ENCODE peak calls at places on chromosomes 7 and 10, in eight cellular contexts. B is cardiac muscle cell, O is spleen, V is sigmoid colon, R is neural progenitor cell, G is testis, E is astrocyte, P is mucosa of descending colon. H is an unnamed sample. For H3K36me3, the result is how much of the 10 kb centered on the place peaks cover.

GRCh38 chr10:118958984-118959916 is 70.3 kb upstream of the NANOS1 start:
- DNase-seq in B (no peak), O (peak), V (peak), R (no peak), G (peak), E (peak), P (peak), H (peak)

GRCh38 chr10:71844084-71844483 is 7.0 kb downstream of the PSAP start:
- DNase-seq in B (no peak), O (no peak), V (no peak), R (no peak), G (no peak), E (no peak), P (no peak), H (no peak)

GRCh38 chr7:149490083-149490482 is 7.5 kb downstream of the ZNF746 start:
- DNase-seq in B (no peak), O (no peak), V (no peak), R (no peak), G (no peak), E (no peak), P (no peak), H (no peak)

GRCh38 chr10:60384708-60385398 is 4.8 kb downstream of the ANK3 start:
- DNase-seq in B (no peak), O (no peak), V (no peak), R (no peak), G (no peak), E (peak), P (no peak), H (no peak)

GRCh38 chr10:96672491-96673175 is 47.7 kb downstream of the PIK3AP1 start:
- DNase-seq in B (peak), O (no peak), V (no peak), R (no peak), G (no peak), E (no peak), P (no peak), H (no peak)

GRCh38 chr10:91758303-91759146 is 39.7 kb upstream of the TNKS2 start:
- DNase-seq in B (peak), O (no peak), V (no peak), R (peak), G (no peak), E (peak), P (no peak), H (no peak)

GRCh38 chr10:88070080-88070880 is 206.9 kb downstream of the PTEN start:
- DNase-seq in B (no peak), O (no peak), V (no peak), R (no peak), G (no peak), E (no peak), P (no peak), H (no peak)

GRCh38 chr7:604884-605531 is 85.4 kb upstream of the PDGFA start:
- DNase-seq in B (no peak), O (peak), V (no peak), R (no peak), G (no peak), E (no peak), P (no peak), H (no peak)

GRCh38 chr10:98323221-98324164 is 55.5 kb upstream of the LOXL4 start:
- DNase-seq in B (peak), O (no peak), V (peak), R (no peak), G (no peak), E (peak), P (peak), H (peak)

GRCh38 chr10:6782378-6782777 is 202.3 kb upstream of the PRKCQ start:
- DNase-seq in B (no peak), O (no peak), V (no peak), R (no peak), G (no peak), E (no peak), P (no peak), H (no peak)

GRCh38 chr10:8130973-8131911 is 76.8 kb downstream of the GATA3 start:
- DNase-seq in B (no peak), O (no peak), V (no peak), R (no peak), G (no peak), E (peak), P (no peak), H (no peak)

GRCh38 chr7:114901771-114902170 is 20.1 kb upstream of the MDFIC start:
- DNase-seq in B (no peak), O (no peak), V (no peak), R (no peak), G (no peak), E (peak), P (no peak), H (no peak)

GRCh38 chr7:74481458-74482324 is 28.0 kb downstream of the GTF2IRD1 start:
- DNase-seq in B (no peak), O (no peak), V (no peak), R (no peak), G (no peak), E (no peak), P (no peak), H (no peak)

GRCh38 chr7:47337531-47337930 is 244.4 kb downstream of the TNS3 start:
- DNase-seq in B (no peak), O (peak), V (no peak), R (no peak), G (no peak), E (peak), P (no peak), H (no peak)

GRCh38 chr10:100812978-100813377 is 67.6 kb downstream of the PAX2 start:
- DNase-seq in B (no peak), O (peak), V (no peak), R (no peak), G (no peak), E (no peak), P (no peak), H (no peak)

GRCh38 chr7:42315096-42315495 is 78.1 kb upstream of the GLI3 start:
- DNase-seq in B (no peak), O (no peak), V (no peak), R (no peak), G (no peak), E (no peak), P (no peak), H (no peak)

GRCh38 chr7:50303894-50304157 is 690 bp upstream of the IKZF1 start:
- DNase-seq in B (no peak), O (peak), V (no peak), R (peak), G (no peak), E (no peak), P (no peak), H (no peak)

GRCh38 chr10:95475827-95476481 is 85.2 kb downstream of the SORBS1 start:
- DNase-seq in B (no peak), O (no peak), V (no peak), R (no peak), G (no peak), E (no peak), P (peak), H (no peak)

GRCh38 chr7:149598721-149599308 is 101.2 kb upstream of the ZNF746 start:
- DNase-seq in B (peak), O (no peak), V (no peak), R (peak), G (no peak), E (peak), P (peak), H (no peak)

GRCh38 chr10:110758898-110759297 is 112.8 kb upstream of the PDCD4 start:
- DNase-seq in B (no peak), O (no peak), V (no peak), R (peak), G (no peak), E (peak), P (peak), H (no peak)

GRCh38 chr7:4715385-4715770 is 33.3 kb downstream of the FOXK1 start:
- DNase-seq in B (peak), O (peak), V (peak), R (no peak), G (no peak), E (peak), P (peak), H (no peak)

GRCh38 chr7:101537935-101538595 is 91.0 kb downstream of the MYL10 start:
- DNase-seq in B (no peak), O (no peak), V (no peak), R (no peak), G (no peak), E (no peak), P (no peak), H (no peak)

GRCh38 chr7:87152897-87153641 is 816 bp downstream of the DMTF1 start:
- DNase-seq in B (peak), O (peak), V (peak), R (peak), G (peak), E (no peak), P (peak), H (peak)

GRCh38 chr7:112537822-112538221 is 57.0 kb downstream of the LSMEM1 start:
- DNase-seq in B (no peak), O (no peak), V (no peak), R (no peak), G (no peak), E (no peak), P (no peak), H (no peak)

GRCh38 chr7:21468969-21469368 is 41.1 kb downstream of the SP4 start:
- DNase-seq in B (no peak), O (no peak), V (no peak), R (no peak), G (no peak), E (no peak), P (no peak), H (no peak)

GRCh38 chr7:106143711-106144347 is 31.7 kb upstream of the SYPL1 start:
- DNase-seq in B (no peak), O (no peak), V (no peak), R (peak), G (no peak), E (no peak), P (no peak), H (no peak)

GRCh38 chr7:75054744-75055527 is 18.7 kb downstream of the RCC1L start:
- DNase-seq in B (no peak), O (no peak), V (peak), R (no peak), G (no peak), E (peak), P (no peak), H (peak)

GRCh38 chr10:101749033-101749432 is 26.9 kb downstream of the FGF8 start:
- DNase-seq in B (peak), O (no peak), V (no peak), R (peak), G (no peak), E (no peak), P (no peak), H (no peak)

GRCh38 chr10:15585303-15585715 is 134.4 kb downstream of the ITGA8 start:
- DNase-seq in B (peak), O (peak), V (no peak), R (peak), G (peak), E (no peak), P (peak), H (no peak)

GRCh38 chr7:149321978-149322541 is 60.1 kb downstream of the ZNF783 start:
- DNase-seq in B (no peak), O (no peak), V (no peak), R (no peak), G (no peak), E (peak), P (no peak), H (no peak)

GRCh38 chr10:18659784-18660561 is 742 bp downstream of the ARL5B start:
- DNase-seq in B (peak), O (no peak), V (no peak), R (peak), G (no peak), E (no peak), P (peak), H (no peak)

GRCh38 chr7:66255533-66256100 is 50.5 kb downstream of the TPST1 start:
- DNase-seq in B (no peak), O (no peak), V (no peak), R (no peak), G (no peak), E (peak), P (no peak), H (no peak)

GRCh38 chr10:89426230-89426868 is 12.0 kb downstream of the IFIT5 start:
- DNase-seq in B (peak), O (no peak), V (no peak), R (peak), G (no peak), E (peak), P (peak), H (no peak)

GRCh38 chr7:724298-724697 is 2.2 kb upstream of the DNAAF5 start:
- DNase-seq in B (no peak), O (no peak), V (no peak), R (no peak), G (no peak), E (no peak), P (no peak), H (no peak)

GRCh38 chr10:130242483-130242882 is 106.3 kb downstream of the GLRX3 start:
- DNase-seq in B (no peak), O (no peak), V (no peak), R (no peak), G (no peak), E (no peak), P (no peak), H (peak)

GRCh38 chr7:1678571-1679325 is 8.7 kb downstream of the ELFN1 start:
- DNase-seq in B (no peak), O (no peak), V (peak), R (no peak), G (no peak), E (no peak), P (no peak), H (peak)

GRCh38 chr10:102401735-102402511 is 6.4 kb downstream of the NFKB2 start:
- DNase-seq in B (no peak), O (no peak), V (peak), R (no peak), G (no peak), E (peak), P (no peak), H (no peak)

GRCh38 chr7:23107781-23108180 is 2.2 kb downstream of the KLHL7 start:
- DNase-seq in B (no peak), O (no peak), V (no peak), R (no peak), G (no peak), E (no peak), P (no peak), H (no peak)

GRCh38 chr7:23106801-23107713 is 1.5 kb downstream of the KLHL7 start:
- DNase-seq in B (peak), O (no peak), V (no peak), R (peak), G (no peak), E (no peak), P (no peak), H (no peak)

GRCh38 chr7:23105644-23106490 is at the start of gene KLHL7:
- DNase-seq in B (peak), O (peak), V (peak), R (peak), G (peak), E (peak), P (peak), H (peak)

GRCh38 chr7:23105086-23105643 is 420 bp upstream of the KLHL7 start:
- DNase-seq in B (no peak), O (no peak), V (no peak), R (no peak), G (no peak), E (no peak), P (peak), H (no peak)

DNA sequence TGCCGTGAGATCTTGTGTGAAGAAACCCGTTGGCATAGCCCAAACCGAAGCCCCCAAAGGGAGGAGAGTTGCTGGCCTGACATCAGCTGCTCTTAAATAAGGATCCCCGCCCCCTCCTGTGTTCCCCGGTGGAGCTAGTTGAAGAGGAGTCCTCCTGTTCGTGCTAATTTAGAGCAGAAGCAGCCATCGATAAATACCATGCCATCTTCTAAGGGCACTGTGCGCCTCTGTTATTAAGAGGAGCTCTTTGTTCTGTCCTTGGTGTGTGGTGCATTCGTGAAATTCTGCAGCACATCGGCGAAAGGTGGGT is 861 bp downstream of the KLHL7 start:
- DNase-seq in B (peak), O (no peak), V (no peak), R (peak), G (peak), E (peak), P (peak), H (no peak)
- TF ChIP-seq CTCF in B (no peak), O (no peak), V (no peak), R (no peak), G (no peak), E (no peak), P (no peak), H (no peak)

DNA sequence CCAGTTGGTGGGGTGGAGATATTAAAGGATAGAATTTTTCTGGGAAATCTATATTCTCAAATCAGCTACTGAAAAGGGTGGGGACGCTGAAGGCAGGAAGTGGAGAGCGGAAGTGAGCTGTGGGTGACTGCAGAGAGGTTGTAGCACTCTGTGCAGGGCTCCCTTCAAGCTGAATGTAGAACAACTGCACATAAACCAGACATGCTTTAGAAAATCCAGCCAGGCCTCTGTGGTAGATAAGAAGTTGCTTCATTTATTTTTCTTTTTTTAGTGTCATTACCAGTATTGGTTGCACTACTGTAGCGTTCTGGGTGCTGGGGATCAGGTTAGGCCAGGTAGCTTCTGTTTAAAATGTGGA is 127.8 kb downstream of the CELF2 start:
- DNase-seq in B (peak), O (peak), V (no peak), R (no peak), G (no peak), E (no peak), P (peak), H (no peak)
- H3K4me3 ChIP-seq in B (no peak), O (peak), V (no peak), R (no peak), G (no peak), E (no peak), P (no peak), H (no peak)

GRCh38 chr7:20136647-20137046 is 80.5 kb downstream of the MACC1 start:
- DNase-seq in B (no peak), O (no peak), V (no peak), R (no peak), G (no peak), E (no peak), P (no peak), H (no peak)

GRCh38 chr7:20133803-20134202 is 83.4 kb downstream of the MACC1 start:
- DNase-seq in B (no peak), O (no peak), V (no peak), R (no peak), G (no peak), E (no peak), P (no peak), H (no peak)

GRCh38 chr7:20131776-20132175 is 85.4 kb downstream of the MACC1 start:
- DNase-seq in B (no peak), O (no peak), V (no peak), R (no peak), G (no peak), E (no peak), P (no peak), H (no peak)

GRCh38 chr7:20132596-20132995 is 84.6 kb downstream of the MACC1 start:
- DNase-seq in B (no peak), O (no peak), V (no peak), R (no peak), G (no peak), E (no peak), P (no peak), H (no peak)
- H3K36me3 ChIP-seq in B (under half), O (under half), V (under half), R (under half), G (under half), E (under half), P (under half), H (under half)

GRCh38 chr7:111312966-111313365 is 222.0 kb downstream of the LRRN3 start:
- DNase-seq in B (peak), O (no peak), V (no peak), R (peak), G (no peak), E (no peak), P (no peak), H (no peak)
- TF ChIP-seq CTCF in B (no peak), O (no peak), V (no peak), R (peak), G (no peak), E (no peak), P (no peak), H (no peak)

GRCh38 chr10:3467052-3467906 is 294.7 kb upstream of the PITRM1 start:
- DNase-seq in B (no peak), O (peak), V (peak), R (peak), G (peak), E (peak), P (peak), H (peak)
- H3K4me3 ChIP-seq in B (no peak), O (no peak), V (no peak), R (no peak), G (peak), E (peak), P (no peak), H (peak)

H was measured in ascending aorta.